ENCODE peak calls at places on chromosomes 7 and 10, in seven cellular contexts. I is NT2/D1, S is H1, L is SK-N-SH, H is HCT116, M is K562, W is HepG2. D is an unnamed sample.
A peak's percentile ranks its signal among the peaks of the same experiment; 100 is the strongest.

GRCh38 chr7:93719546-93719945 is 145.0 kb upstream of the CALCR start:
- DNase-seq in H (no peak), I (no peak), M (no peak), S (no peak), W (no peak), L (no peak), D (no peak)

GRCh38 chr7:40921589-40922315 is 781.1 kb downstream of the INHBA start:
- DNase-seq in I (no peak), S (no peak), L (no peak), M (no peak), H (no peak), W (no peak), D (no peak)

GRCh38 chr7:100119701-100120517 is 475 bp downstream of the CNPY4 start:
- DNase-seq in W (peak; percentile 57), S (no peak), I (no peak), M (peak; percentile 59), H (no peak), L (peak; percentile 80), D (no peak)

GRCh38 chr7:154178890-154179289 is 126.7 kb downstream of the DPP6 start:
- DNase-seq in I (no peak), L (no peak), W (no peak), S (no peak), M (no peak), H (no peak), D (no peak)

GRCh38 chr10:119970107-119970506 is 77.6 kb downstream of the SEC23IP start:
- DNase-seq in M (no peak), H (no peak), L (peak; percentile 36), W (no peak), S (no peak), I (no peak), D (no peak)

GRCh38 chr7:121800916-121801675 is 71.9 kb upstream of the PTPRZ1 start:
- DNase-seq in W (no peak), L (no peak), S (no peak), H (no peak), I (no peak), M (no peak), D (no peak)

GRCh38 chr7:72406820-72407403 is 5.2 kb downstream of the CALN1 start:
- DNase-seq in W (no peak), H (no peak), M (no peak), L (no peak), S (no peak), I (no peak), D (no peak)

GRCh38 chr10:10977978-10978377 is 39.7 kb upstream of the CELF2 start:
- DNase-seq in S (no peak), W (no peak), M (no peak), H (no peak), I (no peak), L (no peak), D (no peak)

GRCh38 chr10:29245476-29245875 is 43.4 kb upstream of the LYZL1 start:
- DNase-seq in L (no peak), H (no peak), I (no peak), W (no peak), S (no peak), M (no peak), D (no peak)

GRCh38 chr7:53446170-53446569 is 410.7 kb downstream of the POM121L12 start:
- DNase-seq in S (no peak), I (no peak), W (no peak), H (no peak), L (no peak), M (no peak), D (no peak)
- TF ChIP-seq YY1 in S (no peak), I (no peak), W (no peak), H (no peak), L (no peak), M (no peak), D (no peak)

DNA sequence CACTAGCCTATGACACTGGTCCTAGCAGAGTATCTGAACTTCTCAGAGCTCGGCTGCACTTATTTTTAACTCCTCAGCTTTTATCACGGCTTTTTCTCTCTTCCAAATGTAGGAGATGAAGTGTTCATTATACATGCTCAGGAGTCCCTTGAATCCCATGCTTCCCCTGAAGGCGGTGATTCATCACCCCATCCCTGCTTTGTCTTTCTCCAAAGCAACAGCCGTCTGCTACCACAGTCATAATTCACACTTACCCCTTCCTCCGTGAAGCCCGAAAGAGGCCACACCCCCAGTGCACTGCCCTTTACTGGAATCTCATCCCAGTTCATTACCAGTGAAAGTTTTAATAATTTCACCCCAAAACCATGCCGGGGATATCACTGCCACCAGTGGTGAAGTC is 301.5 kb upstream of the SHH start:
- DNase-seq in W (no peak), H (no peak), S (no peak), I (no peak), M (no peak), L (no peak), D (no peak)
- TF ChIP-seq YY1 in W (no peak), H (no peak), S (no peak), I (no peak), M (no peak), L (no peak), D (no peak)

DNA sequence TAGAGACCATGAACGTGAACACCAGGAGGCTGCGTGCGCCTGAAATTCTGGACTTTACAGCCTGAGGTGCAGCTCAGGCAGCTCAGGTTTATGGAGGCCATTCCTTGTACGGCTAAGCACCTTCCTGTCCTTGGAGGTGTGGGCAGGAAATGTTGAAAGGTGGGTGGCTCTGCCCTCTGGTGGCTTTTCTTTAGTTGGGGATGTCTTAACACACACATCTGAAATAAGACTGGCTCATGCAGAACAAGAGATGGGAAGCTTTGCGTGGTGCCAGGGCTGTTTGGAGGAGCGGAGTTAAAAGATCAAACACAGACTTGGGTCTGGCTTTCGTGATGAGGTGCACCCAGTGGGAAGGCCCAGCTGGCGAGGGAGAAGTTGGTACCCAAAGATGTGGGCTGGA is 64.1 kb downstream of the DOCK1 start:
- DNase-seq in M (no peak), S (no peak), L (no peak), I (no peak), H (peak; percentile 8), W (no peak), D (no peak)
- TF ChIP-seq YY1 in M (no peak), S (no peak), L (no peak), I (no peak), H (no peak), W (no peak), D (no peak)

DNA sequence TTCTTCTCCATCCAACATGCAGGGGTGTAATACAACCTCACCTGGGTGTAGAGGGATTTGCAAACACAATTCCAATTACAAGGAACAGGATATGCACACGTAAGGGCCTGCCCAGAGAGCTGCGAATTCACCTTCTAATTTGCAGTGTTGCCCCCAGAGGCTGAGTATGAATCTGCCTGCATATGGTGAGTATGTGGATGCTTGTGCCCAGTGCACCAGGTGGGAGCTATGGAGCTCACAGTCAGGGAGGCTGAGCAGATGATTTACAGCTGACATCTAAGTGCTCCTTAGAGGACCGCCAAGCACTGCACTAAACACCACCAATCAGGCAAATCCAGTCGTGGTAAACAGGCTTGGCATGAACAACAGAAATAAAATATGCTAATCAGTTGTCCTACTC is 132.0 kb downstream of the RELN start:
- DNase-seq in M (no peak), S (peak; percentile 25), I (no peak), W (no peak), L (peak; percentile 8), H (no peak), D (no peak)
- TF ChIP-seq YY1 in M (no peak), S (no peak), I (no peak), W (no peak), L (no peak), H (no peak), D (no peak)

D was measured in GM12878.